ENCODE peak calls at places on chromosomes 7 and 10, in seven cellular contexts. S is bronchial epithelial cell; Z is activated T-cell treated with anti-CD3 and anti-CD28 coated beads for 1 hour; U is CD4-positive, alpha-beta T cell; B is stimulated activated CD8-positive, alpha-beta memory T cell treated with anti-CD3 and anti-CD28 coated beads, Interleukin-12 subunit alpha, Interleukin-12 subunit beta, amount 100 ng/mL, for 4 hours; J is NCI-H774; F is astrocyte. Y is an unnamed sample.

GRCh38 chr7:45123913-45124312 is 12.4 kb upstream of the TBRG4 start:
- DNase-seq in S (no peak), Z (no peak), U (no peak), B (no peak), J (no peak), F (no peak), Y (no peak)

GRCh38 chr7:39504963-39505362 is 61.2 kb upstream of the YAE1 start:
- DNase-seq in S (peak), Z (no peak), U (no peak), B (no peak), J (no peak), F (peak), Y (no peak)

GRCh38 chr7:66352071-66352470 is 146.9 kb downstream of the TPST1 start:
- DNase-seq in S (peak), Z (no peak), U (no peak), B (no peak), J (peak), F (no peak), Y (no peak)

GRCh38 chr7:2680792-2681490 is 7.1 kb upstream of the AMZ1 start:
- DNase-seq in S (peak), Z (peak), U (peak), B (no peak), J (peak), F (peak), Y (no peak)

GRCh38 chr7:33905389-33906032 is at the start of gene BMPER:
- DNase-seq in S (peak), Z (no peak), U (no peak), B (no peak), J (peak), F (no peak), Y (no peak)

GRCh38 chr10:10353326-10353725 is 664.3 kb upstream of the CELF2 start:
- DNase-seq in S (no peak), Z (no peak), U (no peak), B (no peak), J (no peak), F (no peak), Y (no peak)

GRCh38 chr7:23893942-23894890 is 184.2 kb downstream of the STK31 start:
- DNase-seq in S (no peak), Z (no peak), U (no peak), B (no peak), J (no peak), F (peak), Y (no peak)

GRCh38 chr10:7362451-7362850 is 48.4 kb downstream of the SFMBT2 start:
- DNase-seq in S (no peak), Z (no peak), U (no peak), B (no peak), J (no peak), F (peak), Y (no peak)

Y was measured in AG04450.